ENCODE peak calls at places on chromosomes 1 and 21, in five cellular contexts. O, S, I, P and Z are unnamed samples.

GRCh38 chr1:228646717-228647522 is 88.4 kb upstream of the RHOU start:
- DNase-seq in O (peak; percentile 83), S (peak; percentile 41), I (no peak), P (no peak), Z (no peak)

GRCh38 chr21:35136586-35137254 is 87.6 kb upstream of the RUNX1 start:
- DNase-seq in O (peak; percentile 65), S (no peak), I (no peak), P (no peak), Z (no peak)

GRCh38 chr1:107145637-107146036 is 4.8 kb downstream of the NTNG1 start:
- DNase-seq in O (no peak), S (no peak), I (no peak), P (no peak), Z (no peak)

GRCh38 chr1:15452216-15452615 is 4.3 kb upstream of the CELA2A start:
- DNase-seq in O (no peak), S (no peak), I (no peak), P (no peak), Z (no peak)

GRCh38 chr1:231442735-231443134 is 20.6 kb upstream of the EGLN1 start:
- DNase-seq in O (peak; percentile 17), S (no peak), I (no peak), P (no peak), Z (no peak)

GRCh38 chr1:208044568-208045241 is 133.8 kb upstream of the CD34 start:
- DNase-seq in O (no peak), S (no peak), I (no peak), P (no peak), Z (no peak)

GRCh38 chr1:223731076-223731770 is 18.9 kb downstream of the CAPN2 start:
- DNase-seq in O (no peak), S (no peak), I (no peak), P (no peak), Z (no peak)

GRCh38 chr1:16013220-16013907 is 4.5 kb downstream of the HSPB7 start:
- DNase-seq in O (no peak), S (peak; percentile 59), I (no peak), P (peak; percentile 49), Z (peak; percentile 85)

GRCh38 chr1:113286156-113286555 is 104.2 kb upstream of the MAGI3 start:
- DNase-seq in O (no peak), S (no peak), I (no peak), P (no peak), Z (no peak)

GRCh38 chr1:183027791-183028190 is 4.6 kb downstream of the LAMC1 start:
- DNase-seq in O (no peak), S (no peak), I (no peak), P (no peak), Z (no peak)

GRCh38 chr1:78577257-78578100 is 42.8 kb upstream of the IFI44L start:
- DNase-seq in O (no peak), S (no peak), I (no peak), P (no peak), Z (no peak)

GRCh38 chr1:61133048-61134019 is 51.0 kb downstream of the NFIA start:
- DNase-seq in O (peak; percentile 69), S (no peak), I (no peak), P (no peak), Z (no peak)

GRCh38 chr1:10796029-10796944 is at the start of gene CASZ1:
- DNase-seq in O (peak; percentile 85), S (no peak), I (peak; percentile 50), P (peak; percentile 79), Z (no peak)

GRCh38 chr21:42235593-42235992 is 16.7 kb downstream of the ABCG1 start:
- DNase-seq in O (no peak), S (no peak), I (no peak), P (no peak), Z (no peak)

GRCh38 chr21:31397515-31397926 is 53.5 kb upstream of the TIAM1 start:
- DNase-seq in O (no peak), S (no peak), I (no peak), P (no peak), Z (no peak)

GRCh38 chr1:234186037-234186688 is 187.1 kb upstream of the COA6 start:
- DNase-seq in O (peak; percentile 86), S (no peak), I (no peak), P (no peak), Z (no peak)

GRCh38 chr1:34780528-34780927 is 486 bp upstream of the GJB3 start:
- DNase-seq in O (no peak), S (no peak), I (no peak), P (no peak), Z (no peak)

GRCh38 chr1:35599411-35599810 is 26.3 kb downstream of the TFAP2E start:
- DNase-seq in O (no peak), S (no peak), I (no peak), P (no peak), Z (no peak)

GRCh38 chr1:7670334-7671145 is 100.6 kb upstream of the VAMP3 start:
- DNase-seq in O (no peak), S (no peak), I (no peak), P (no peak), Z (no peak)

GRCh38 chr1:172898866-172899265 is 151.9 kb downstream of the TNFSF18 start:
- DNase-seq in O (no peak), S (no peak), I (no peak), P (no peak), Z (no peak)

GRCh38 chr1:232678185-232678886 is 48.4 kb upstream of the SIPA1L2 start:
- DNase-seq in O (peak; percentile 11), S (no peak), I (no peak), P (no peak), Z (no peak)

GRCh38 chr1:8562881-8563865 is 245.3 kb downstream of the SLC45A1 start:
- DNase-seq in O (no peak), S (no peak), I (peak; percentile 1), P (no peak), Z (no peak)

GRCh38 chr1:92940541-92940940 is 20.7 kb downstream of the DIPK1A start:
- DNase-seq in O (no peak), S (no peak), I (no peak), P (no peak), Z (no peak)

GRCh38 chr1:154988053-154988954 is 5.1 kb upstream of the LENEP start:
- DNase-seq in O (no peak), S (no peak), I (no peak), P (no peak), Z (no peak)

GRCh38 chr1:202571719-202572339 is 138.4 kb downstream of the SYT2 start:
- DNase-seq in O (peak; percentile 42), S (no peak), I (no peak), P (no peak), Z (no peak)

GRCh38 chr1:226912587-226913176 is 27.4 kb upstream of the COQ8A start:
- DNase-seq in O (peak; percentile 44), S (no peak), I (no peak), P (peak; percentile 58), Z (no peak)

DNA sequence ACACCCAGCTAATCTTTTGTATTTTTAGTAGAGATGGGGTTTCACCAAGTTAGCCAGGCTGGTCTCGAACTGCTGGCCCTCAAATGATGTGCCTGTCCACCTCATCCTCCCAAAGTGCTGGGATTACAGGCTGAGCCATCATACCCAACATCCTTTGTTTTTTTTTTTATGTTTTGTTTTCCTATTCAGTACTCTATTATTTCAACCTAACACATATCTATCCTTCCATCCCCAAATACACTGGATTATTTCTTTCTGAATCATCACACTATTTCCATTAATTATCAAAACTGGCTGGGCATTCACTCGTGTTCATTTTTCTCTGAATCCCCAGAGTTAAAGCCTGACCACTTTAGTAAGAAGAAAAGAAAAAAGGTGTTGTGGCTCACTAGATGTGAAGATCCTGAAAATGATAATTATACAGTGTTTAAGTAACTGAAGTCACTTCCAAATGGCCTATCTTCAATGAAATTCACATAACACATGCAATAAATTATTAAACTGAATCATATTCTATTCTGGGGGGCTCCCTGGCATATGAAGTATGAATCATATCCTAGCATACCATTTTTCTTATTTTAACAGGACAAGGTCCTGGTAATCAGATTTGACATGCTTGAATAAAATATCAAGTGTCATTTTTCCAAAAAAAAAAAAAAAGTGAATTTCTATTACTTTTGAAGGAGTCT is 1754.2 kb downstream of the BRINP3 start:
- DNase-seq in O (no peak), S (no peak), I (no peak), P (no peak), Z (no peak)
- TF ChIP-seq CTCF in O (no peak), S (no peak), I (no peak), P (no peak), Z (no peak)

GRCh38 chr21:37041706-37042271 is 31.1 kb downstream of the PIGP start:
- DNase-seq in O (no peak), S (no peak), I (no peak), P (no peak), Z (no peak)

GRCh38 chr21:37045139-37045538 is 27.7 kb downstream of the PIGP start:
- DNase-seq in O (no peak), S (no peak), I (no peak), P (no peak), Z (no peak)

GRCh38 chr21:37044643-37045042 is 28.2 kb downstream of the PIGP start:
- DNase-seq in O (no peak), S (no peak), I (no peak), P (no peak), Z (no peak)

GRCh38 chr21:37045556-37045955 is 27.3 kb downstream of the PIGP start:
- DNase-seq in O (no peak), S (no peak), I (no peak), P (no peak), Z (no peak)

DNA sequence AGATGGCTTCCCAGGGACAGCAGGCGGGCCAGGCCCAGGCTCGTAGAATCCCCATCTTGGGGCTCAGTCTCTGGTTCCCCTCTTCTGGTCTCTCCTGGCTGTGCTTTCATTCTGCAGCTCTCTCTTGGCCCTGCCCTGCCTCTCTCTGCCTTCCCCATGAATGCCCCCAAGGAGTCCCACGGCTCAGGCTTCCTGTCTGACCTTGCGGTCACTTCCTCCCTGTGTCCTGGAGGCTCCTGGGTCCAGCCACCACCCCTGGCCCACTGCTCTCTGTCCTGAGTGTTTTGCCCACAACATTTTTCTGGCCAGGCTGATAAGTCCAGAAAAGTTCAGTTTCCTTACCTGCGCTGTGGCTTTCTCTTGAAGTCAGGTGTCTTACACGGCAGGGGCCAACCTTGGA is 29.1 kb downstream of the PIGP start:
- DNase-seq in O (no peak), S (no peak), I (no peak), P (no peak), Z (no peak)
- TF ChIP-seq CTCF in O (no peak), S (no peak), I (no peak), P (no peak), Z (no peak)

DNA sequence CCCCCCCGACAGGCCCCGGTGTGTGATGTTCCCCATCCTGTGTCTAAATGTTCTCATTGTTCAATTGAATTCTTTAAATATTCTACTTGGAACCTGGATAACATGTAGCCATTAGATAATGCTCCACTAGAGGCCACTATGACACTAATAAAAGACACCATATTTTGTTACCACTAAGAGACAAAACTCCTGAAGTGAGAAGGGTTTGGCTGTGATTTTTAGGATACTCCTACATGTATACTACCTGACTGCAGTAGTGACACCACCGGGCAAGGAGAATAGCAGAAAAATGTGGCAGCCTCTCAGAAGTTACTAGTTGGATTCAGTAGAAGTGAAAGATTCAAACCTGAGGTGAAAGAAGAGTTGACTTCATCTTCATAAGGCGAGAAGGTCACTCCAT is 36.0 kb downstream of the F5 start:
- DNase-seq in O (peak; percentile 58), S (no peak), I (no peak), P (no peak), Z (no peak)
- TF ChIP-seq CTCF in O (peak; percentile 57), S (no peak), I (peak; percentile 34), P (peak; percentile 60), Z (peak; percentile 52)

DNA sequence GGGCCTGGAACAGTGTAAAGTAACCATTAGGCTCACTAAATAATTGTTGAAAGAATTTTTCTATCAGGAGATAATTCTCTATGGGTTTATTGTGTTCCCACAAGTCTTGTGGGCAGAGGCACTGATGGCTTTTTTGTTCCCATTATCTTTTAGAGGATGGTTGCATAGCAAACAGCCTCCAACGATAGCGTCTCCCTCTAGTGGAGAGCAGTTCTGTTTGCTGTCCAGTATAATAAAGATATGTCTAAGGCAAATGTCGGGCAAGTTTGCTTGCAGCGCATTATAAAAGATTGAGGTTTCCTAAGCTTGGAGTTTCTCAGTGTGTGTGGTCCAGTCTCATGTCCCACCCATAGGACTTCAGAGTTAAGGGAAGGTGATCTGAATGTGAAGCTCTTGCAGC is 1.3 kb upstream of the SLC6A17 start:
- DNase-seq in O (peak; percentile 29), S (no peak), I (no peak), P (no peak), Z (no peak)
- TF ChIP-seq CTCF in O (peak; percentile 24), S (no peak), I (peak; percentile 34), P (peak; percentile 33), Z (no peak)